ENCODE peak calls at places on chromosomes 12 and 14, in ten cellular contexts. B, O, T, S, D, Q, M, P, I and V are unnamed samples.

GRCh38 chr14:31703056-31703455 is 141.9 kb downstream of the NUBPL start:
- DNase-seq in B (no peak), O (no peak), T (no peak), S (no peak), D (no peak), Q (no peak), M (peak), P (no peak), I (no peak), V (no peak)

GRCh38 chr14:76430475-76430980 is 54.6 kb downstream of the ESRRB start:
- DNase-seq in B (no peak), O (no peak), T (no peak), S (no peak), D (no peak), Q (no peak), M (no peak), P (no peak), I (no peak), V (no peak)

GRCh38 chr14:68181395-68182326 is 362.1 kb downstream of the RAD51B start:
- DNase-seq in B (no peak), O (no peak), T (no peak), S (no peak), D (no peak), Q (no peak), M (peak), P (peak), I (no peak), V (no peak)

GRCh38 chr12:107372229-107372658 is 278.9 kb upstream of the CRY1 start:
- DNase-seq in B (peak), O (no peak), T (no peak), S (no peak), D (no peak), Q (no peak), M (peak), P (no peak), I (no peak), V (no peak)

GRCh38 chr14:80850197-80850814 is 91.2 kb downstream of the CEP128 start:
- DNase-seq in B (no peak), O (no peak), T (no peak), S (no peak), D (no peak), Q (peak), M (peak), P (peak), I (no peak), V (no peak)

GRCh38 chr14:23056956-23057756 is at the start of gene CDH24:
- DNase-seq in B (peak), O (peak), T (peak), S (no peak), D (no peak), Q (no peak), M (peak), P (no peak), I (no peak), V (no peak)

GRCh38 chr14:52641745-52642144 is 53.6 kb downstream of the ERO1A start:
- DNase-seq in B (no peak), O (no peak), T (no peak), S (no peak), D (no peak), Q (no peak), M (no peak), P (no peak), I (no peak), V (no peak)

GRCh38 chr14:80977103-80977728 is 21.8 kb downstream of the TSHR start:
- DNase-seq in B (no peak), O (no peak), T (no peak), S (no peak), D (no peak), Q (no peak), M (no peak), P (no peak), I (no peak), V (no peak)